ENCODE peak calls at places on chromosomes 2 and 18, in eight cellular contexts. H, B, A, N, U, C, Q and F are unnamed samples.

GRCh38 chr2:142716463-142717242 is 160.8 kb upstream of the KYNU start:
- DNase-seq in Q (no peak), U (peak), A (no peak), H (no peak), B (no peak), C (peak), N (peak), F (no peak)

GRCh38 chr2:135951071-135951583 is 34.3 kb downstream of the DARS1 start:
- DNase-seq in H (no peak), B (no peak), Q (no peak), N (no peak), U (no peak), C (no peak), A (no peak), F (no peak)

GRCh38 chr2:196601430-196602306 is 37.8 kb upstream of the CCDC150 start:
- DNase-seq in N (peak), H (no peak), Q (no peak), C (no peak), A (no peak), U (peak), B (peak), F (no peak)

GRCh38 chr2:217494572-217494971 is 508.2 kb downstream of the TNS1 start:
- DNase-seq in H (no peak), A (no peak), U (no peak), C (no peak), Q (no peak), B (no peak), N (no peak), F (no peak)

GRCh38 chr2:239595711-239596110 is 194.9 kb upstream of the HDAC4 start:
- DNase-seq in Q (no peak), H (no peak), B (no peak), N (no peak), A (no peak), C (no peak), U (peak), F (no peak)

GRCh38 chr2:172859821-172860707 is 124.4 kb downstream of the RAPGEF4 start:
- DNase-seq in C (no peak), H (no peak), Q (no peak), A (no peak), N (peak), B (no peak), U (no peak), F (no peak)

GRCh38 chr18:2657788-2658458 is 2.4 kb downstream of the SMCHD1 start:
- DNase-seq in A (no peak), B (no peak), H (no peak), N (peak), U (no peak), Q (peak), C (no peak), F (no peak)

GRCh38 chr2:66901344-66901743 is 466.4 kb downstream of the MEIS1 start:
- DNase-seq in H (no peak), N (no peak), U (peak), A (no peak), Q (no peak), B (no peak), C (no peak), F (no peak)

GRCh38 chr18:7272268-7273049 is 41.6 kb downstream of the LRRC30 start:
- DNase-seq in B (peak), A (no peak), H (no peak), Q (no peak), C (peak), N (peak), U (peak), F (no peak)

GRCh38 chr2:30706534-30707303 is 100.5 kb downstream of the CAPN13 start:
- DNase-seq in H (peak), Q (peak), C (peak), U (peak), N (peak), A (peak), B (peak), F (peak)

GRCh38 chr18:11529081-11529480 is 80.3 kb upstream of the SLC35G4 start:
- DNase-seq in H (no peak), A (no peak), B (no peak), N (no peak), U (no peak), C (no peak), Q (no peak), F (no peak)

GRCh38 chr18:2967357-2967756 is 45.6 kb downstream of the LPIN2 start:
- DNase-seq in C (no peak), B (no peak), U (no peak), A (no peak), H (peak), N (no peak), Q (no peak), F (no peak)

GRCh38 chr2:121155502-121156056 is 129.4 kb downstream of the TFCP2L1 start:
- DNase-seq in U (no peak), B (no peak), C (no peak), Q (no peak), H (no peak), N (no peak), A (no peak), F (no peak)

GRCh38 chr2:219405958-219406860 is 12.0 kb upstream of the DES start:
- DNase-seq in C (no peak), H (no peak), N (no peak), Q (no peak), B (no peak), A (no peak), U (no peak), F (no peak)

GRCh38 chr18:22344908-22345670 is 72.6 kb downstream of the CTAGE1 start:
- DNase-seq in C (no peak), U (no peak), Q (no peak), B (no peak), H (no peak), A (peak), N (no peak), F (no peak)

GRCh38 chr2:216139884-216140283 is 30.7 kb downstream of the XRCC5 start:
- DNase-seq in C (peak), A (peak), B (no peak), H (peak), Q (peak), U (no peak), N (no peak), F (no peak)